ENCODE peak calls at places on chromosomes 4 and X, in six cellular contexts. E is progenitor cell of endocrine pancreas, P is choroid plexus epithelial cell, Y is SW480, A is endothelial cell, I is A673. V is an unnamed sample.

GRCh38 chrX:122817321-122817720 is 366.8 kb upstream of the GRIA3 start:
- DNase-seq in E (no peak), P (no peak), Y (no peak), A (no peak), I (no peak), V (no peak)

GRCh38 chr4:8547108-8547911 is 32.9 kb upstream of the GPR78 start:
- DNase-seq in E (no peak), P (peak), Y (peak), A (peak), I (no peak), V (peak)

GRCh38 chr4:81166431-81166830 is 48.6 kb downstream of the PRKG2 start:
- DNase-seq in E (no peak), P (peak), Y (no peak), A (no peak), I (peak), V (no peak)

GRCh38 chr4:56148428-56148827 is 199.7 kb downstream of the CEP135 start:
- DNase-seq in E (no peak), P (no peak), Y (peak), A (no peak), I (no peak), V (no peak)

GRCh38 chr4:107956011-107956410 is 24.7 kb downstream of the CYP2U1 start:
- DNase-seq in E (no peak), P (peak), Y (no peak), A (no peak), I (no peak), V (no peak)

GRCh38 chr4:153084939-153085630 is 119.2 kb upstream of the TRIM2 start:
- DNase-seq in E (peak), P (peak), Y (peak), A (peak), I (peak), V (peak)

GRCh38 chrX:11759461-11760311 is 1.6 kb downstream of the MSL3 start:
- DNase-seq in E (peak), P (peak), Y (peak), A (peak), I (peak), V (peak)

GRCh38 chr4:76251448-76252270 is at the start of gene FAM47E:
- DNase-seq in E (peak), P (peak), Y (peak), A (peak), I (peak), V (no peak)

GRCh38 chr4:99529218-99529617 is 18.4 kb downstream of the C4orf17 start:
- DNase-seq in E (no peak), P (peak), Y (no peak), A (no peak), I (no peak), V (no peak)

GRCh38 chrX:27555514-27555913 is 34.6 kb upstream of the DCAF8L2 start:
- DNase-seq in E (no peak), P (peak), Y (peak), A (no peak), I (peak), V (no peak)

GRCh38 chr4:168636506-168637176 is 139.8 kb downstream of the PALLD start:
- DNase-seq in E (no peak), P (peak), Y (no peak), A (no peak), I (peak), V (no peak)

GRCh38 chr4:108486046-108486445 is 134.3 kb upstream of the RPL34 start:
- DNase-seq in E (no peak), P (no peak), Y (no peak), A (no peak), I (no peak), V (no peak)

GRCh38 chr4:86837651-86838050 is 11.5 kb downstream of the SLC10A6 start:
- DNase-seq in E (no peak), P (no peak), Y (no peak), A (no peak), I (no peak), V (no peak)

GRCh38 chr4:111628437-111628836 is 516.8 kb upstream of the FAM241A start:
- DNase-seq in E (no peak), P (peak), Y (no peak), A (no peak), I (peak), V (no peak)

GRCh38 chr4:67593741-67594175 is 35.2 kb downstream of the STAP1 start:
- DNase-seq in E (no peak), P (peak), Y (no peak), A (no peak), I (no peak), V (no peak)

GRCh38 chr4:51853027-51853682 is 10.2 kb downstream of the DCUN1D4 start:
- DNase-seq in E (no peak), P (no peak), Y (no peak), A (no peak), I (no peak), V (no peak)

GRCh38 chr4:8110071-8110986 is 48.3 kb downstream of the ABLIM2 start:
- DNase-seq in E (peak), P (peak), Y (no peak), A (peak), I (no peak), V (no peak)

GRCh38 chr4:16259531-16260246 is 33.4 kb upstream of the TAPT1 start:
- DNase-seq in E (no peak), P (peak), Y (no peak), A (no peak), I (no peak), V (no peak)

GRCh38 chrX:17412692-17413091 is 37.7 kb downstream of the NHS start:
- DNase-seq in E (no peak), P (peak), Y (peak), A (no peak), I (no peak), V (peak)

GRCh38 chr4:26069218-26069617 is 155.2 kb downstream of the SMIM20 start:
- DNase-seq in E (no peak), P (peak), Y (peak), A (peak), I (peak), V (no peak)

GRCh38 chr4:186809070-186809469 is 85.4 kb upstream of the FAT1 start:
- DNase-seq in E (no peak), P (no peak), Y (no peak), A (no peak), I (no peak), V (no peak)

GRCh38 chr4:80452055-80452454 is 116.5 kb downstream of the CFAP299 start:
- DNase-seq in E (no peak), P (no peak), Y (no peak), A (no peak), I (no peak), V (no peak)

GRCh38 chr4:47668810-47669408 is 169.0 kb downstream of the CORIN start:
- DNase-seq in E (no peak), P (peak), Y (peak), A (peak), I (peak), V (peak)

GRCh38 chrX:120739300-120739699 is 109.4 kb upstream of the C1GALT1C1 start:
- DNase-seq in E (no peak), P (no peak), Y (no peak), A (no peak), I (no peak), V (no peak)

GRCh38 chr4:146255874-146256273 is 41.5 kb downstream of the REELD1 start:
- DNase-seq in E (no peak), P (peak), Y (no peak), A (no peak), I (peak), V (no peak)

GRCh38 chrX:107968623-107969022 is 13.5 kb downstream of the TEX13B start:
- DNase-seq in E (no peak), P (no peak), Y (no peak), A (no peak), I (no peak), V (no peak)

GRCh38 chrX:24466025-24466424 is 939 bp downstream of the PDK3 start:
- DNase-seq in E (no peak), P (no peak), Y (no peak), A (no peak), I (no peak), V (no peak)

GRCh38 chr4:184409911-184410692 is 64.2 kb downstream of the IRF2 start:
- DNase-seq in E (no peak), P (no peak), Y (no peak), A (peak), I (no peak), V (no peak)

GRCh38 chrX:1419545-1420355 is 27.8 kb upstream of the SLC25A6 start:
- DNase-seq in E (no peak), P (no peak), Y (no peak), A (no peak), I (no peak), V (no peak)